ENCODE peak calls at places on chromosomes 7 and 10, in four cellular contexts. U, T, M and O are unnamed samples.

GRCh38 chr7:22576941-22577927 is 77.2 kb upstream of the STEAP1B start:
- DNase-seq in U (no peak), T (no peak), M (no peak), O (no peak)

GRCh38 chr10:67788028-67788886 is 49.7 kb downstream of the DNAJC12 start:
- DNase-seq in U (peak), T (peak), M (no peak), O (no peak)

GRCh38 chr10:30463944-30464451 is 30.0 kb downstream of the MAP3K8 start:
- DNase-seq in M (no peak), U (no peak), T (no peak), O (no peak)

GRCh38 chr10:29344073-29344820 is 55.4 kb downstream of the LYZL1 start:
- DNase-seq in U (peak), T (no peak), M (no peak), O (no peak)

GRCh38 chr10:101974091-101974799 is 81.7 kb downstream of the ARMH3 start:
- DNase-seq in U (peak), M (no peak), T (no peak), O (no peak)

GRCh38 chr7:130476287-130477001 is 15.4 kb upstream of the MEST start:
- DNase-seq in U (no peak), T (no peak), M (no peak), O (no peak)

GRCh38 chr7:127705461-127705959 is 53.5 kb downstream of the SND1 start:
- DNase-seq in T (no peak), M (no peak), U (no peak), O (no peak)

GRCh38 chr7:157622408-157623221 is 285.8 kb downstream of the DNAJB6 start:
- DNase-seq in T (no peak), M (no peak), U (no peak), O (no peak)

GRCh38 chr10:22410394-22410793 is 65.1 kb downstream of the SPAG6 start:
- DNase-seq in U (no peak), T (no peak), M (no peak), O (no peak)

GRCh38 chr7:121286742-121287699 is 41.8 kb upstream of the WNT16 start:
- DNase-seq in U (no peak), T (no peak), M (no peak), O (no peak)

GRCh38 chr10:125226823-125227222 is 66.5 kb upstream of the CTBP2 start:
- DNase-seq in T (no peak), M (no peak), U (no peak), O (no peak)

GRCh38 chr7:15751191-15751701 is 64.8 kb upstream of the MEOX2 start:
- DNase-seq in M (no peak), T (no peak), U (no peak), O (no peak)

GRCh38 chr7:24401628-24402593 is 117.9 kb downstream of the NPY start:
- DNase-seq in U (peak), T (peak), M (no peak), O (peak)

GRCh38 chr7:96238976-96239766 is 82.7 kb downstream of the SLC25A13 start:
- DNase-seq in T (no peak), U (no peak), M (no peak), O (no peak)

GRCh38 chr10:34766256-34766580 is 48.9 kb downstream of the PARD3 start:
- DNase-seq in U (no peak), M (no peak), T (no peak), O (no peak)